ENCODE peak calls at places on chromosome 9, in nine cellular contexts. G is pulmonary artery endothelial cell, M is naive B cell, W is left colon, B is omental fat pad, F is NCI-H1092, R is fibroblast of pulmonary artery, E is hippocampal formation, I is esophagus squamous epithelium. L is an unnamed sample.

GRCh38 chr9:70789086-70789485 is 332.3 kb downstream of the TRPM3 start:
- DNase-seq in M (no peak), E (no peak), W (no peak), F (no peak), B (no peak), I (no peak), G (no peak), R (peak), L (no peak)

GRCh38 chr9:23538060-23538387 is 288.0 kb downstream of the ELAVL2 start:
- DNase-seq in E (no peak), F (no peak), R (no peak), B (no peak), I (no peak), M (no peak), G (no peak), W (no peak), L (no peak)

GRCh38 chr9:121727295-121728028 is 76.0 kb downstream of the DAB2IP start:
- DNase-seq in F (no peak), I (no peak), M (no peak), B (no peak), E (no peak), R (peak), G (no peak), W (no peak), L (no peak)

GRCh38 chr9:101536938-101537337 is 3.3 kb downstream of the RNF20 start:
- DNase-seq in F (no peak), E (no peak), R (peak), B (no peak), W (peak), I (no peak), G (peak), M (no peak), L (no peak)

GRCh38 chr9:112793213-112793810 is 42.8 kb downstream of the SNX30 start:
- DNase-seq in R (peak), E (peak), G (no peak), M (peak), F (peak), I (no peak), W (peak), B (no peak), L (peak)

GRCh38 chr9:18393340-18394130 is 80.4 kb upstream of the ADAMTSL1 start:
- DNase-seq in E (peak), F (peak), R (peak), I (no peak), B (no peak), G (peak), W (peak), M (no peak), L (no peak)

GRCh38 chr9:120869726-120870125 is 7.3 kb downstream of the PHF19 start:
- DNase-seq in R (no peak), I (no peak), B (no peak), G (no peak), F (no peak), W (no peak), M (no peak), E (no peak), L (no peak)

GRCh38 chr9:92328225-92328624 is 2.5 kb downstream of the CENPP start:
- DNase-seq in W (no peak), B (no peak), R (peak), I (no peak), G (no peak), F (no peak), E (no peak), M (no peak), L (no peak)

GRCh38 chr9:135819905-135820304 is 87.4 kb downstream of the CAMSAP1 start:
- DNase-seq in B (no peak), I (no peak), M (no peak), G (no peak), W (no peak), R (no peak), F (no peak), E (no peak), L (no peak)

GRCh38 chr9:136344544-136345280 is 17.4 kb downstream of the GPSM1 start:
- DNase-seq in E (no peak), I (no peak), B (no peak), R (no peak), W (no peak), M (no peak), F (no peak), G (no peak), L (no peak)

GRCh38 chr9:135123735-135124134 is 36.3 kb downstream of the OLFM1 start:
- DNase-seq in M (no peak), B (no peak), R (no peak), I (no peak), E (no peak), F (no peak), W (no peak), G (no peak), L (no peak)

GRCh38 chr9:69919461-69920061 is 98.9 kb downstream of the CFAP95 start:
- DNase-seq in W (no peak), R (peak), E (peak), M (peak), I (no peak), G (peak), B (no peak), F (peak), L (no peak)

GRCh38 chr9:131707677-131708612 is 31.9 kb downstream of the RAPGEF1 start:
- DNase-seq in F (peak), B (no peak), I (no peak), M (no peak), E (no peak), R (peak), W (peak), G (peak), L (no peak)

GRCh38 chr9:123423036-123423640 is 67.1 kb downstream of the CRB2 start:
- DNase-seq in B (no peak), R (no peak), F (no peak), I (no peak), G (no peak), W (no peak), E (no peak), M (no peak), L (no peak)

GRCh38 chr9:6218099-6218502 is 2.5 kb downstream of the IL33 start:
- DNase-seq in F (no peak), E (no peak), I (no peak), B (no peak), G (peak), W (no peak), M (no peak), R (peak), L (no peak)

GRCh38 chr9:92807757-92808725 is 43.4 kb upstream of the BICD2 start:
- DNase-seq in E (no peak), W (peak), B (no peak), I (no peak), M (peak), F (peak), R (no peak), G (no peak), L (peak)

GRCh38 chr9:131627846-131628820 is 82.8 kb downstream of the PRRT1B start:
- DNase-seq in R (peak), I (no peak), W (peak), E (no peak), B (no peak), M (peak), G (no peak), F (no peak), L (peak)

GRCh38 chr9:37382161-37382981 is 40.1 kb upstream of the GRHPR start:
- DNase-seq in E (no peak), R (no peak), W (no peak), I (no peak), M (peak), F (no peak), B (no peak), G (no peak), L (no peak)

GRCh38 chr9:86046080-86046636 is 53.2 kb downstream of the GOLM1 start:
- DNase-seq in G (no peak), M (no peak), I (no peak), E (no peak), F (no peak), W (peak), R (no peak), B (no peak), L (no peak)

GRCh38 chr9:25724424-25724823 is 46.2 kb upstream of the TUSC1 start:
- DNase-seq in R (peak), E (no peak), B (no peak), I (no peak), F (no peak), G (no peak), M (no peak), W (no peak), L (no peak)

GRCh38 chr9:18396102-18396728 is 77.7 kb upstream of the ADAMTSL1 start:
- DNase-seq in M (no peak), E (no peak), B (no peak), G (no peak), I (no peak), W (no peak), F (peak), R (peak), L (no peak)

GRCh38 chr9:77421506-77422265 is 226.4 kb downstream of the GNA14 start:
- DNase-seq in F (no peak), B (no peak), W (no peak), M (no peak), E (no peak), I (no peak), R (no peak), G (peak), L (no peak)

GRCh38 chr9:38318755-38319495 is 73.6 kb upstream of the ALDH1B1 start:
- DNase-seq in E (no peak), M (no peak), R (peak), F (no peak), W (no peak), B (no peak), I (no peak), G (no peak), L (no peak)

GRCh38 chr9:119933191-119933590 is 564.0 kb upstream of the BRINP1 start:
- DNase-seq in E (no peak), W (no peak), I (no peak), R (no peak), F (no peak), M (no peak), B (no peak), G (no peak), L (no peak)

GRCh38 chr9:1698991-1699390 is 316.2 kb upstream of the SMARCA2 start:
- DNase-seq in I (no peak), G (no peak), W (no peak), R (no peak), M (no peak), B (no peak), E (no peak), F (no peak), L (no peak)

GRCh38 chr9:69499959-69500358 is 172.2 kb downstream of the APBA1 start:
- DNase-seq in M (no peak), B (no peak), I (no peak), R (no peak), G (no peak), W (no peak), F (no peak), E (no peak), L (no peak)

GRCh38 chr9:99472240-99472915 is 250.3 kb downstream of the SEC61B start:
- DNase-seq in E (no peak), R (no peak), F (no peak), G (no peak), B (no peak), I (no peak), M (no peak), W (no peak), L (no peak)

GRCh38 chr9:132201780-132202703 is 40.2 kb downstream of the NTNG2 start:
- DNase-seq in W (no peak), G (no peak), F (peak), B (no peak), E (no peak), I (no peak), R (no peak), M (no peak), L (no peak)

GRCh38 chr9:107999890-108000289 is 510.3 kb upstream of the KLF4 start:
- DNase-seq in F (no peak), E (no peak), W (no peak), B (no peak), G (no peak), M (no peak), R (no peak), I (no peak), L (no peak)

GRCh38 chr9:121336705-121337104 is 33.3 kb downstream of the STOM start:
- DNase-seq in B (no peak), I (no peak), F (no peak), W (no peak), E (no peak), M (no peak), R (no peak), G (no peak), L (no peak)

GRCh38 chr9:130313103-130313858 is 47.7 kb downstream of the HMCN2 start:
- DNase-seq in W (peak), M (no peak), I (no peak), E (no peak), B (no peak), R (no peak), G (no peak), F (no peak), L (no peak)

GRCh38 chr9:78393340-78393739 is 96.4 kb downstream of the PSAT1 start:
- DNase-seq in I (no peak), M (no peak), W (no peak), R (no peak), G (no peak), E (no peak), F (no peak), B (no peak), L (no peak)

GRCh38 chr9:126049088-126049487 is 277.5 kb upstream of the MVB12B start:
- DNase-seq in R (no peak), B (no peak), W (no peak), M (no peak), I (no peak), E (no peak), G (no peak), F (no peak), L (no peak)

GRCh38 chr9:127225747-127226646 is 38.6 kb upstream of the GARNL3 start:
- DNase-seq in W (peak), B (no peak), M (no peak), F (no peak), G (no peak), R (no peak), I (no peak), E (no peak), L (peak)

GRCh38 chr9:15935661-15936315 is 382.9 kb downstream of the CCDC171 start:
- DNase-seq in R (no peak), F (peak), B (no peak), G (no peak), W (no peak), M (no peak), I (no peak), E (no peak), L (no peak)